ENCODE peak calls at places on chromosomes 16 and 17, in seven cellular contexts. One of them, this sample, is unnamed.

GRCh38 chr17:7932483-7932891 is 481 bp downstream of the CNTROB start:
- DNase-seq in tibial nerve: no peak
- DNase-seq in cardiac fibroblast: peak; percentile 31
- DNase-seq in heart left ventricle: no peak
- DNase-seq in astrocyte of the spinal cord: peak; percentile 35
- DNase-seq in epithelial cell of esophagus: peak; percentile 26
- DNase-seq in Calu3: peak; percentile 5
- DNase-seq in this sample: peak; percentile 31

GRCh38 chr17:79769596-79770520 is 8.1 kb upstream of the CBX2 start:
- DNase-seq in tibial nerve: no peak
- DNase-seq in cardiac fibroblast: no peak
- DNase-seq in heart left ventricle: no peak
- DNase-seq in astrocyte of the spinal cord: no peak
- DNase-seq in epithelial cell of esophagus: no peak
- DNase-seq in Calu3: no peak
- DNase-seq in this sample: no peak

GRCh38 chr17:64572682-64573154 is 65.9 kb downstream of the CEP95 start:
- DNase-seq in tibial nerve: no peak
- DNase-seq in cardiac fibroblast: peak; percentile 58
- DNase-seq in heart left ventricle: no peak
- DNase-seq in astrocyte of the spinal cord: no peak
- DNase-seq in epithelial cell of esophagus: no peak
- DNase-seq in Calu3: no peak
- DNase-seq in this sample: peak; percentile 75

GRCh38 chr17:37160940-37161339 is 212.2 kb downstream of the AATF start:
- DNase-seq in tibial nerve: no peak
- DNase-seq in cardiac fibroblast: peak; percentile 57
- DNase-seq in heart left ventricle: no peak
- DNase-seq in astrocyte of the spinal cord: peak; percentile 7
- DNase-seq in epithelial cell of esophagus: peak; percentile 86
- DNase-seq in Calu3: peak; percentile 63
- DNase-seq in this sample: peak; percentile 33

GRCh38 chr17:70622382-70623260 is 453.3 kb downstream of the KCNJ2 start:
- DNase-seq in tibial nerve: no peak
- DNase-seq in cardiac fibroblast: peak; percentile 23
- DNase-seq in heart left ventricle: peak; percentile 51
- DNase-seq in astrocyte of the spinal cord: peak; percentile 58
- DNase-seq in epithelial cell of esophagus: peak; percentile 59
- DNase-seq in Calu3: peak; percentile 58
- DNase-seq in this sample: peak; percentile 12

GRCh38 chr16:4500283-4500682 is 24.1 kb downstream of the HMOX2 start:
- DNase-seq in tibial nerve: no peak
- DNase-seq in cardiac fibroblast: peak; percentile 80
- DNase-seq in heart left ventricle: no peak
- DNase-seq in astrocyte of the spinal cord: peak; percentile 79
- DNase-seq in epithelial cell of esophagus: peak; percentile 88
- DNase-seq in Calu3: peak; percentile 32
- DNase-seq in this sample: peak; percentile 89

GRCh38 chr17:57570740-57571344 is 174.3 kb downstream of the CCDC182 start:
- DNase-seq in tibial nerve: no peak
- DNase-seq in cardiac fibroblast: no peak
- DNase-seq in heart left ventricle: no peak
- DNase-seq in astrocyte of the spinal cord: peak; percentile 37
- DNase-seq in epithelial cell of esophagus: no peak
- DNase-seq in Calu3: no peak
- DNase-seq in this sample: no peak

GRCh38 chr16:90018297-90019200 is 707 bp downstream of the DBNDD1 start:
- DNase-seq in tibial nerve: no peak
- DNase-seq in cardiac fibroblast: no peak
- DNase-seq in heart left ventricle: no peak
- DNase-seq in astrocyte of the spinal cord: no peak
- DNase-seq in epithelial cell of esophagus: peak; percentile 39
- DNase-seq in Calu3: peak; percentile 55
- DNase-seq in this sample: no peak

GRCh38 chr17:32970281-32970680 is 21.4 kb upstream of the SPACA3 start:
- DNase-seq in tibial nerve: no peak
- DNase-seq in cardiac fibroblast: no peak
- DNase-seq in heart left ventricle: peak; percentile 57
- DNase-seq in astrocyte of the spinal cord: no peak
- DNase-seq in epithelial cell of esophagus: no peak
- DNase-seq in Calu3: no peak
- DNase-seq in this sample: peak; percentile 87

GRCh38 chr16:82016964-82017363 is 5.7 kb upstream of the SDR42E1 start:
- DNase-seq in tibial nerve: no peak
- DNase-seq in cardiac fibroblast: peak; percentile 33
- DNase-seq in heart left ventricle: no peak
- DNase-seq in astrocyte of the spinal cord: peak; percentile 22
- DNase-seq in epithelial cell of esophagus: peak; percentile 86
- DNase-seq in Calu3: no peak
- DNase-seq in this sample: peak; percentile 86

GRCh38 chr16:57365826-57366536 is 6.3 kb upstream of the CX3CL1 start:
- DNase-seq in tibial nerve: no peak
- DNase-seq in cardiac fibroblast: no peak
- DNase-seq in heart left ventricle: no peak
- DNase-seq in astrocyte of the spinal cord: no peak
- DNase-seq in epithelial cell of esophagus: no peak
- DNase-seq in Calu3: no peak
- DNase-seq in this sample: no peak

GRCh38 chr16:24692854-24693253 is 36.6 kb upstream of the TNRC6A start:
- DNase-seq in tibial nerve: no peak
- DNase-seq in cardiac fibroblast: no peak
- DNase-seq in heart left ventricle: no peak
- DNase-seq in astrocyte of the spinal cord: no peak
- DNase-seq in epithelial cell of esophagus: no peak
- DNase-seq in Calu3: no peak
- DNase-seq in this sample: no peak

GRCh38 chr17:39652635-39653315 is 12.4 kb upstream of the TCAP start:
- DNase-seq in tibial nerve: no peak
- DNase-seq in cardiac fibroblast: no peak
- DNase-seq in heart left ventricle: no peak
- DNase-seq in astrocyte of the spinal cord: no peak
- DNase-seq in epithelial cell of esophagus: no peak
- DNase-seq in Calu3: no peak
- DNase-seq in this sample: no peak

GRCh38 chr17:71234349-71234748 is 886.5 kb upstream of the SOX9 start:
- DNase-seq in tibial nerve: no peak
- DNase-seq in cardiac fibroblast: no peak
- DNase-seq in heart left ventricle: no peak
- DNase-seq in astrocyte of the spinal cord: no peak
- DNase-seq in epithelial cell of esophagus: no peak
- DNase-seq in Calu3: no peak
- DNase-seq in this sample: no peak

GRCh38 chr16:3158014-3158497 is 23.2 kb downstream of the ZNF213 start:
- DNase-seq in tibial nerve: no peak
- DNase-seq in cardiac fibroblast: peak; percentile 34
- DNase-seq in heart left ventricle: no peak
- DNase-seq in astrocyte of the spinal cord: peak; percentile 48
- DNase-seq in epithelial cell of esophagus: no peak
- DNase-seq in Calu3: peak; percentile 45
- DNase-seq in this sample: peak; percentile 33

GRCh38 chr17:71472809-71473789 is 647.7 kb upstream of the SOX9 start:
- DNase-seq in tibial nerve: no peak
- DNase-seq in cardiac fibroblast: peak; percentile 74
- DNase-seq in heart left ventricle: no peak
- DNase-seq in astrocyte of the spinal cord: peak; percentile 66
- DNase-seq in epithelial cell of esophagus: peak; percentile 77
- DNase-seq in Calu3: peak; percentile 57
- DNase-seq in this sample: peak; percentile 60

GRCh38 chr17:59365383-59365981 is 34.0 kb downstream of the YPEL2 start:
- DNase-seq in tibial nerve: no peak
- DNase-seq in cardiac fibroblast: no peak
- DNase-seq in heart left ventricle: peak; percentile 45
- DNase-seq in astrocyte of the spinal cord: no peak
- DNase-seq in epithelial cell of esophagus: no peak
- DNase-seq in Calu3: no peak
- DNase-seq in this sample: peak; percentile 55

GRCh38 chr16:80047796-80048649 is 447.5 kb upstream of the MAF start:
- DNase-seq in tibial nerve: no peak
- DNase-seq in cardiac fibroblast: no peak
- DNase-seq in heart left ventricle: no peak
- DNase-seq in astrocyte of the spinal cord: no peak
- DNase-seq in epithelial cell of esophagus: peak; percentile 72
- DNase-seq in Calu3: no peak
- DNase-seq in this sample: no peak

GRCh38 chr16:10601444-10602401 is 21.3 kb upstream of the EMP2 start:
- DNase-seq in tibial nerve: no peak
- DNase-seq in cardiac fibroblast: no peak
- DNase-seq in heart left ventricle: peak; percentile 78
- DNase-seq in astrocyte of the spinal cord: no peak
- DNase-seq in epithelial cell of esophagus: no peak
- DNase-seq in Calu3: no peak
- DNase-seq in this sample: no peak

GRCh38 chr17:50112694-50113093 is 17.3 kb downstream of the SAMD14 start:
- DNase-seq in tibial nerve: no peak
- DNase-seq in cardiac fibroblast: no peak
- DNase-seq in heart left ventricle: peak; percentile 62
- DNase-seq in astrocyte of the spinal cord: no peak
- DNase-seq in epithelial cell of esophagus: no peak
- DNase-seq in Calu3: no peak
- DNase-seq in this sample: no peak

GRCh38 chr17:38768417-38768816 is 15.9 kb downstream of the PSMB3 start:
- DNase-seq in tibial nerve: no peak
- DNase-seq in cardiac fibroblast: no peak
- DNase-seq in heart left ventricle: peak; percentile 61
- DNase-seq in astrocyte of the spinal cord: no peak
- DNase-seq in epithelial cell of esophagus: no peak
- DNase-seq in Calu3: no peak
- DNase-seq in this sample: no peak

GRCh38 chr16:508884-509736 is 18.4 kb upstream of the CAPN15 start:
- DNase-seq in tibial nerve: peak; percentile 65
- DNase-seq in cardiac fibroblast: peak; percentile 21
- DNase-seq in heart left ventricle: no peak
- DNase-seq in astrocyte of the spinal cord: peak; percentile 58
- DNase-seq in epithelial cell of esophagus: no peak
- DNase-seq in Calu3: no peak
- DNase-seq in this sample: peak; percentile 29

GRCh38 chr16:11047057-11047456 is 102.7 kb downstream of the CLEC16A start:
- DNase-seq in tibial nerve: no peak
- DNase-seq in cardiac fibroblast: peak; percentile 76
- DNase-seq in heart left ventricle: no peak
- DNase-seq in astrocyte of the spinal cord: peak; percentile 69
- DNase-seq in epithelial cell of esophagus: no peak
- DNase-seq in Calu3: no peak
- DNase-seq in this sample: peak; percentile 94

GRCh38 chr17:43515641-43516040 is 30.5 kb downstream of the ETV4 start:
- DNase-seq in tibial nerve: no peak
- DNase-seq in cardiac fibroblast: peak; percentile 43
- DNase-seq in heart left ventricle: no peak
- DNase-seq in astrocyte of the spinal cord: no peak
- DNase-seq in epithelial cell of esophagus: no peak
- DNase-seq in Calu3: no peak
- DNase-seq in this sample: no peak

DNA sequence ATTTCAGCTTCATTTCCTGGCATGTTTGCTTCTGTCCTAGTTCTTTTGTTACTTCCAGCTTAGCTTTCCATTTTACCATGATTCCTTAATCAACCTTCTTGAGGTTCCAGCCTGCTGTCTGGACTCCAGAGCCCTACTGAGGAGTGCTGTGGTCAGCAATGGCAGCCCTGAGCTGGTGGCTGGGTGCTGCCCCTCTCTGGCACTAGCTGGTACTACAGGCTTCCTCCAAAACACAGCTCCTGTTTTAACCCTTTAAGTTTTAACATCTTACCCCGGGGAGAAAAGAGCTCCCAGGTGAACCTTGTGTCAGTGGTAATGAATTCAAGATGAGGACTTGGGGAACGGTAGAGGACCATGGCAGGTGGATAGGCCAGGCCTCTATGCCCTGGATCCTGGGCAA is 395.5 kb downstream of the TMEM114 start:
- DNase-seq in tibial nerve: no peak
- DNase-seq in cardiac fibroblast: no peak
- DNase-seq in heart left ventricle: no peak
- DNase-seq in astrocyte of the spinal cord: no peak
- DNase-seq in epithelial cell of esophagus: no peak
- DNase-seq in Calu3: no peak
- DNase-seq in this sample: no peak
- TF ChIP-seq CTCF in tibial nerve: no peak
- TF ChIP-seq CTCF in cardiac fibroblast: no peak
- TF ChIP-seq CTCF in heart left ventricle: no peak
- TF ChIP-seq CTCF in astrocyte of the spinal cord: no peak
- TF ChIP-seq CTCF in epithelial cell of esophagus: no peak
- TF ChIP-seq CTCF in Calu3: no peak
- TF ChIP-seq CTCF in this sample: peak; percentile 17

GRCh38 chr16:66419527-66419926 is 7.6 kb upstream of the BEAN1 start:
- DNase-seq in tibial nerve: no peak
- DNase-seq in cardiac fibroblast: no peak
- DNase-seq in heart left ventricle: no peak
- DNase-seq in astrocyte of the spinal cord: no peak
- DNase-seq in epithelial cell of esophagus: no peak
- DNase-seq in Calu3: no peak
- DNase-seq in this sample: no peak
- TF ChIP-seq CTCF in tibial nerve: no peak
- TF ChIP-seq CTCF in cardiac fibroblast: no peak
- TF ChIP-seq CTCF in heart left ventricle: no peak
- TF ChIP-seq CTCF in astrocyte of the spinal cord: no peak
- TF ChIP-seq CTCF in epithelial cell of esophagus: no peak
- TF ChIP-seq CTCF in Calu3: peak; percentile 15
- TF ChIP-seq CTCF in this sample: no peak

DNA sequence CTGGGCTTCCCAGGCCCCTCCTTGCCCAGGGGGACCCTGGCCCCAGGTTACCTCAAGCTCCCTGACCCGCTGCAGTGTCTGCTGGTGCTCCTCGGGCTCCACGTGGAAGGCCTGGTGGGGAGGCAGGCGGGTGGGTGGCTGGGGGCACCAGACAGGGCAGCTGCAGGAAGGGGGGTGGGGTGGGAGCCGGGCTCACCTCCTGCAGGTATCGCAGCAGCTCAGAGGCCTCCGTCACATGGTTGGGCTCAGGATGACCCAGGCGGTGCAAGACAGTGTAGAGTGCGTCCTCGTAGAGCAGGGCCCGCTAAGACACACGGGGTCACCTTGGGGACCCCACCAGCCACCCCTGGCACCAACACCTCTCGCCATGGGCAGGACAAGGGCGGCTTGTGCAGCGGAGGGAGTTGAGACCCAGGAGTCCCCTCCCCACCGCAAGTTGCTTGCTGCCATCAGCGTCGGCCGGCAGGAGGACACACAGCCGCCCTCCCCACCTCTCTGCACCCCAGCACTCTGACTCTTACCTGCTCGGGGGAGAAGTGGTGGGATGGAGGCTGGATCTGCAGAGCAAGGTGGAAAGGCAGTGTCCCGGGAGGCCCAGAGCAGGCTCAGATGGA is 1.1 kb downstream of the UNC13D start:
- DNase-seq in tibial nerve: no peak
- DNase-seq in cardiac fibroblast: no peak
- DNase-seq in heart left ventricle: no peak
- DNase-seq in astrocyte of the spinal cord: no peak
- DNase-seq in epithelial cell of esophagus: no peak
- DNase-seq in Calu3: no peak
- DNase-seq in this sample: no peak
- TF ChIP-seq CTCF in tibial nerve: no peak
- TF ChIP-seq CTCF in cardiac fibroblast: no peak
- TF ChIP-seq CTCF in heart left ventricle: no peak
- TF ChIP-seq CTCF in astrocyte of the spinal cord: no peak
- TF ChIP-seq CTCF in epithelial cell of esophagus: no peak
- TF ChIP-seq CTCF in Calu3: no peak
- TF ChIP-seq CTCF in this sample: no peak

DNA sequence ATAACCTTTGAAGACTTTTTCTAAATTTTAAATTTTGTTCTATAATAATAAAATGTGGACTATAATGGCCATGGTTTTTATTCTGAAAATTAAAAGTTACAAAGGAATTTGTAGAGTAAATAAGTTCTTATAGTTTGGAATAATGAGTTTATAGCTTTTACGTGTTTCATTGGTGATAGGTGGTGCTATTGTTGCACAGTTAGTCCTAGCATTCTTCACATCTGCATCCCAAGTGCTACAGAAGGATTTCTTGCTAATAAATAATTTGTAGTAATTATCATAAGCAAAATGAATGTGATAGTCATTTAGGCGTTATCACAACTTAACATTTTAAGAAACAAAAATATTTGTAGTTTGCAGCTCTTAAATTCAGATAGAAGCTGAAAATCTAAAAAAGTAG is 67.9 kb downstream of the BCAS3 start:
- DNase-seq in tibial nerve: no peak
- DNase-seq in cardiac fibroblast: peak; percentile 14
- DNase-seq in heart left ventricle: no peak
- DNase-seq in astrocyte of the spinal cord: no peak
- DNase-seq in epithelial cell of esophagus: peak; percentile 15
- DNase-seq in Calu3: no peak
- DNase-seq in this sample: no peak
- TF ChIP-seq CTCF in tibial nerve: no peak
- TF ChIP-seq CTCF in cardiac fibroblast: no peak
- TF ChIP-seq CTCF in heart left ventricle: no peak
- TF ChIP-seq CTCF in astrocyte of the spinal cord: no peak
- TF ChIP-seq CTCF in epithelial cell of esophagus: peak; percentile 13
- TF ChIP-seq CTCF in Calu3: no peak
- TF ChIP-seq CTCF in this sample: no peak